ENCODE peak calls at places on chromosomes 3 and 15, in five cellular contexts. E is HCT116, X is NT2/D1, A is left lung, F is endodermal cell. M is an unnamed sample. For H3K4me1, the result is how much of the 10 kb centered on the place peaks cover.

GRCh38 chr3:177934001-177934891 is 602.0 kb upstream of the KCNMB2 start:
- DNase-seq in E (no peak), X (no peak), A (no peak), F (peak), M (peak)

GRCh38 chr3:158148218-158148617 is 38.3 kb downstream of the RSRC1 start:
- DNase-seq in E (no peak), X (no peak), A (no peak), F (no peak), M (no peak)

GRCh38 chr15:66763186-66764066 is 61.4 kb downstream of the SMAD6 start:
- DNase-seq in E (no peak), X (no peak), A (peak), F (no peak), M (no peak)

GRCh38 chr3:45137656-45138181 is 8.5 kb downstream of the CDCP1 start:
- DNase-seq in E (no peak), X (no peak), A (no peak), F (peak), M (no peak)

GRCh38 chr15:48073881-48074280 is 46.9 kb upstream of the SLC24A5 start:
- DNase-seq in E (no peak), X (no peak), A (no peak), F (no peak), M (no peak)

GRCh38 chr3:160372780-160373179 is 26.2 kb downstream of the IFT80 start:
- DNase-seq in E (no peak), X (no peak), A (no peak), F (no peak), M (no peak)

GRCh38 chr3:188202358-188203138 is 48.6 kb downstream of the LPP start:
- DNase-seq in E (peak), X (no peak), A (no peak), F (peak), M (no peak)

GRCh38 chr3:14237431-14237830 is 58.8 kb downstream of the LSM3 start:
- DNase-seq in E (no peak), X (no peak), A (no peak), F (no peak), M (no peak)

GRCh38 chr15:77821188-77821958 is 188.7 kb upstream of the LINGO1 start:
- DNase-seq in E (peak), X (peak), A (no peak), F (peak), M (peak)

GRCh38 chr15:101346928-101347327 is 51.9 kb upstream of the SNRPA1 start:
- DNase-seq in E (no peak), X (no peak), A (no peak), F (no peak), M (no peak)

GRCh38 chr15:64288577-64288976 is 67.4 kb downstream of the CSNK1G1 start:
- DNase-seq in E (no peak), X (no peak), A (no peak), F (no peak), M (peak)

GRCh38 chr15:96344120-96344705 is 13.7 kb downstream of the NR2F2 start:
- DNase-seq in E (no peak), X (no peak), A (no peak), F (no peak), M (no peak)
- H3K4me3 ChIP-seq in E (no peak), X (no peak), A (no peak), F (peak), M (no peak)

GRCh38 chr3:156795890-156796451 is 30.2 kb upstream of the LEKR1 start:
- DNase-seq in E (no peak), X (no peak), A (no peak), F (no peak), M (no peak)
- H3K4me1 ChIP-seq in E (under half), X (under half), A (under half), F (under half), M (under half)

GRCh38 chr3:156677120-156677479 is 2.7 kb downstream of the TIPARP start:
- DNase-seq in E (no peak), X (no peak), A (no peak), F (no peak), M (no peak)
- H3K4me3 ChIP-seq in E (no peak), X (no peak), A (no peak), F (peak), M (no peak)

GRCh38 chr3:47134311-47134710 is 29.6 kb downstream of the SETD2 start:
- DNase-seq in E (no peak), X (no peak), A (no peak), F (no peak), M (no peak)
- H3K4me1 ChIP-seq in E (under half), X (under half), A (under half), F (under half), M (under half)

DNA sequence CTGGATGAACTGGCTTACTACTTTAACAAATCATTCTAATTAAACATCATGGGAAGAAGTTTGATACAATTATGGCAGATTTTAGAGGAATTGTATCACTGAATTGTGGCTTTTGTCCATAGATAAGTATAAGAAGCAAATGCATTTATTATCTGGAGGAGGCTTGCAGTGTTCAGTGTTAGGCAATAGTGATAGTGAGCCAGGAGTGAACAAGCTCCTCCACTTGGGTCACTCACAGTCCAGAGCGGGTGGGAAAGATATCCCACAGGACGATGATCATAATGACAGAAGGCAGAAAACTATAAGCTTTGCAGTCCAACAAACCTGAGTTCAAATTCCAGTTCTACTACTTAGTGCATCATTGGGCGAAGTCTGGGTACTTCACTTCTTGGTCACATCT is 64.0 kb upstream of the VILL start:
- DNase-seq in E (no peak), X (no peak), A (no peak), F (no peak), M (no peak)
- H3K4me3 ChIP-seq in E (no peak), X (no peak), A (no peak), F (no peak), M (no peak)

DNA sequence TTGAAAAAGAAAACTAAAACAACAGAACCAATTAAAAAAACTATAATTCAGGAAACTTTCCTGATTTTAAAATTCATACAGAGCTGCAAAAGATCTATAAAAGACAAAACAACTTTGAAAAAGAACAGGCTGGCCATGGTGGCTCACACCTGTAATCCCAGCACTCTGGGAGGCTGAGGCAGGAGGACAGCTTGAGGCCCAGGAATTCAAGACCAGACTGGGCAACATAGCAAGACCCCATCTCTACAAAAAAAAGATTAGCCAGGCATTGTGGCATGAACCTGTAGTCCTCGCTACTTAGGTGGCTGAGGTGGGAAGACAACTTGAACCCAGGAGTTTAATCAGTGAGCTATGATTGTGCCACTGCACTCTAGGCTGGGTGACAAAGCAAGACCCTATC is 6.7 kb downstream of the CEP70 start:
- DNase-seq in E (no peak), X (no peak), A (no peak), F (no peak), M (no peak)
- H3K4me1 ChIP-seq in E (under half), X (under half), A (under half), F (under half), M (under half)

DNA sequence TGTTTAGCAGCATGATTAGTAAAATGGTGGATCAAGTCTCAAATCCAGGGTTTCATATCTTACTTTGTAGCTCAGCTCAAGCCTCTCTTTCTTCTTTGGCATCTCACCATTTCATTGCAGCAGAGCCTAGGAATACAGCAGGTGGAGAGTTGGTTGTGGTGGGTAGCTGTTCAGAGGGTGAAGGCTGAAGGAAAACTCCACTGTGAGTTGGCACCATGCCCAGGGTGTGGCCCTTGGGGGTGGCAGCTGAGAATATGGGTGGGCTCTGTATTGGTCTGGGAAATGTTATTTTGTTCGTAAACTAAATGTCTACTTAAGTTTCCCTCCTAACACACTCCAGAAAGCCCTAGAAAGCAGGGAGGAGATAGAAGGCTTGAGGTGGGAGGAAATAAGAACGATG is 1.7 kb upstream of the MAP1A start:
- DNase-seq in E (no peak), X (no peak), A (no peak), F (no peak), M (peak)
- H3K4me3 ChIP-seq in E (no peak), X (no peak), A (no peak), F (no peak), M (peak)

M was measured in SJCRH30.